ENCODE peak calls at places on chromosomes 5 and 9, in four cellular contexts. P is T-helper 17 cell, L is non-pigmented ciliary epithelial cell, A is fibroblast of the aortic adventitia. N is an unnamed sample.

GRCh38 chr9:87647114-87647513 is 78.8 kb upstream of the CTSL start:
- DNase-seq in A (no peak), P (no peak), L (no peak), N (no peak)

GRCh38 chr5:91469517-91470165 is 86.5 kb upstream of the ARRDC3 start:
- DNase-seq in A (no peak), L (no peak), P (no peak), N (no peak)

GRCh38 chr5:157546456-157547100 is 29.0 kb downstream of the ADAM19 start:
- DNase-seq in L (no peak), A (peak; percentile 94), P (no peak), N (no peak)

GRCh38 chr5:147481376-147481775 is 28.5 kb downstream of the DPYSL3 start:
- DNase-seq in P (no peak), A (peak; percentile 95), L (peak; percentile 82), N (peak; percentile 86)

GRCh38 chr5:65105301-65105700 is 336.6 kb downstream of the CWC27 start:
- DNase-seq in A (no peak), L (no peak), P (no peak), N (no peak)

GRCh38 chr5:80165430-80165829 is 90.4 kb downstream of the SERINC5 start:
- DNase-seq in L (no peak), A (no peak), P (no peak), N (no peak)

GRCh38 chr9:121857941-121858340 is 206.5 kb downstream of the DAB2IP start:
- DNase-seq in A (no peak), L (no peak), P (no peak), N (no peak)

GRCh38 chr9:119050281-119050680 is 319.0 kb downstream of the BRINP1 start:
- DNase-seq in P (no peak), L (no peak), A (no peak), N (no peak)

GRCh38 chr5:14123974-14124482 is 19.1 kb upstream of the TRIO start:
- DNase-seq in A (no peak), P (no peak), L (no peak), N (no peak)

GRCh38 chr9:136403915-136404800 is 4.2 kb upstream of the SNAPC4 start:
- DNase-seq in L (no peak), A (no peak), P (peak; percentile 28), N (no peak)

GRCh38 chr9:71638627-71639026 is 129.7 kb downstream of the CEMIP2 start:
- DNase-seq in P (no peak), A (no peak), L (no peak), N (no peak)

GRCh38 chr5:26805076-26805475 is 233.3 kb downstream of the CDH9 start:
- DNase-seq in A (no peak), P (no peak), L (no peak), N (no peak)

GRCh38 chr5:76602094-76602726 is 21.0 kb downstream of the F2RL2 start:
- DNase-seq in L (no peak), P (no peak), A (peak; percentile 59), N (no peak)

GRCh38 chr9:2178034-2178734 is 163.0 kb downstream of the SMARCA2 start:
- DNase-seq in P (no peak), A (no peak), L (no peak), N (no peak)

GRCh38 chr9:95167998-95168397 is 149.5 kb downstream of the FANCC start:
- DNase-seq in A (peak; percentile 96), L (peak; percentile 94), P (peak; percentile 10), N (peak; percentile 52)

GRCh38 chr9:36802171-36802920 is 229.7 kb downstream of the MELK start:
- DNase-seq in A (peak; percentile 20), P (no peak), L (peak; percentile 17), N (no peak)

GRCh38 chr9:135221951-135222631 is 134.6 kb downstream of the OLFM1 start:
- DNase-seq in A (no peak), P (no peak), L (no peak), N (no peak)

GRCh38 chr9:22457448-22457847 is 10.8 kb downstream of the DMRTA1 start:
- DNase-seq in L (no peak), P (no peak), A (no peak), N (no peak)

GRCh38 chr9:107784235-107784958 is 294.8 kb upstream of the KLF4 start:
- DNase-seq in P (no peak), A (peak; percentile 92), L (peak; percentile 44), N (no peak)

GRCh38 chr9:37675661-37676060 is 24.9 kb downstream of the FRMPD1 start:
- DNase-seq in P (no peak), L (no peak), A (no peak), N (no peak)

GRCh38 chr5:93583799-93584530 is 943 bp downstream of the NR2F1 start:
- DNase-seq in L (no peak), P (no peak), A (peak; percentile 56), N (peak; percentile 9)

GRCh38 chr5:143442398-143442797 is 38.9 kb upstream of the NR3C1 start:
- DNase-seq in L (no peak), P (no peak), A (peak; percentile 47), N (no peak)